ENCODE peak calls at places on chromosomes 13 and 19, in five cellular contexts. A is psoas muscle, H is lower lobe of right lung, D is tibial nerve, S is aorta. N is an unnamed sample.
A peak's percentile ranks its signal among the peaks of the same experiment; 100 is the strongest.

GRCh38 chr13:42970824-42971669 is 21.0 kb downstream of the EPSTI1 start:
- DNase-seq in A (no peak), H (no peak), D (no peak), S (no peak), N (no peak)

GRCh38 chr13:114025432-114026127 is 51.7 kb upstream of the C13orf46 start:
- DNase-seq in A (no peak), H (no peak), D (no peak), S (peak; percentile 57), N (peak; percentile 35)

GRCh38 chr19:31258211-31259052 is 90.8 kb downstream of the TSHZ3 start:
- DNase-seq in A (no peak), H (no peak), D (no peak), S (no peak), N (peak; percentile 33)

GRCh38 chr13:79837741-79838450 is 356.9 kb downstream of the NDFIP2 start:
- DNase-seq in A (no peak), H (no peak), D (no peak), S (no peak), N (no peak)

GRCh38 chr13:46553886-46554855 is 1.2 kb downstream of the LRCH1 start:
- DNase-seq in A (peak; percentile 76), H (peak; percentile 82), D (peak; percentile 43), S (peak; percentile 91), N (peak; percentile 85)

GRCh38 chr19:13705201-13705600 is 59.1 kb upstream of the MRI1 start:
- DNase-seq in A (no peak), H (no peak), D (no peak), S (no peak), N (no peak)

GRCh38 chr19:21321996-21322395 is 7.2 kb downstream of the ZNF708 start:
- DNase-seq in A (no peak), H (no peak), D (no peak), S (no peak), N (no peak)

GRCh38 chr19:50822661-50823208 is 852 bp downstream of the KLK1 start:
- DNase-seq in A (no peak), H (no peak), D (no peak), S (no peak), N (no peak)

GRCh38 chr19:48506138-48506733 is 5.4 kb downstream of the LMTK3 start:
- DNase-seq in A (no peak), H (no peak), D (no peak), S (no peak), N (no peak)

GRCh38 chr19:31981545-31981944 is 363.9 kb upstream of the ZNF507 start:
- DNase-seq in A (no peak), H (no peak), D (no peak), S (no peak), N (no peak)

GRCh38 chr19:46296722-46297431 is at the start of gene HIF3A:
- DNase-seq in A (peak; percentile 68), H (peak; percentile 79), D (no peak), S (peak; percentile 84), N (peak; percentile 85)

GRCh38 chr19:53868892-53869804 is 1.5 kb downstream of the MYADM start:
- DNase-seq in A (peak; percentile 93), H (peak; percentile 94), D (peak; percentile 71), S (peak; percentile 97), N (peak; percentile 87)

GRCh38 chr13:63435668-63436275 is 2020.1 kb upstream of the PCDH20 start:
- DNase-seq in A (no peak), H (no peak), D (no peak), S (no peak), N (no peak)

GRCh38 chr13:27006519-27007161 is 165.0 kb downstream of the USP12 start:
- DNase-seq in A (no peak), H (peak; percentile 67), D (no peak), S (no peak), N (no peak)

GRCh38 chr19:12800344-12800732 is 1.3 kb downstream of the PRDX2 start:
- DNase-seq in A (no peak), H (no peak), D (no peak), S (no peak), N (no peak)

GRCh38 chr19:18832331-18833140 is 777 bp downstream of the UPF1 start:
- DNase-seq in A (no peak), H (no peak), D (no peak), S (no peak), N (no peak)

GRCh38 chr19:47447470-47448359 is 24.0 kb downstream of the SLC8A2 start:
- DNase-seq in A (peak; percentile 76), H (peak; percentile 70), D (no peak), S (no peak), N (no peak)

GRCh38 chr13:30943881-30944280 is 11.4 kb downstream of the TEX26 start:
- DNase-seq in A (no peak), H (no peak), D (no peak), S (no peak), N (no peak)

DNA sequence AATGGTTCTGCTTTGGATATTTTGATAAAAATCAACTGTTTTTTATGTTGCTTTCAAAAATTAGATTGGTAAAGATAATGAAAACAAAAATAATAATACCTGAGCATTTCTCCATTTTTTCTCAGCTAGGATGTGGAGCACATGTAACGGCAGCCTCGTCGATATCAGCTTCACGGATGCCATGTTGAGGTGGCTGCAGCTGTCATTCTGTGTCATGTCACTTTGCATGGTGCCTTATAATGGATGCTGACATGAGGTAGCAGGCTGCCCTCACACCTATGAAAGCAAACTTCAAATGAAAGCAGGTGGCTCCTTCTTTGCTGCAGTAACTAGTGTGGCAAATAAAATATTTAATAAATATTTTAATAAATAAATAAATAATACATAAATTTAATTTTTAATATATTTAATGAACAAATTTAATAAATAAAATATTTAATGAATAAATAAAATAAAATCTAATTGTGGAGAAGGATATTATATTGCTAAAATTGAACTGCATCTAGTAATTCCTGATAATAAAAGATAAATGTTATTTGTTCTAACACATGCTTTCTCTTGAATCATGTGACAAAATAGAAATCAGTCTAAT is 955.7 kb upstream of the SLC10A2 start:
- DNase-seq in A (no peak), H (no peak), D (no peak), S (no peak), N (no peak)
- H3K4me3 ChIP-seq in A (no peak overlapping the region), H (no peak overlapping the region), D (no peak overlapping the region), S (no peak overlapping the region), N (no peak overlapping the region)

GRCh38 chr13:94798738-94799137 is 86.4 kb upstream of the SOX21 start:
- DNase-seq in A (no peak), H (no peak), D (no peak), S (no peak), N (no peak)

GRCh38 chr13:94799330-94799729 is 87.0 kb upstream of the SOX21 start:
- DNase-seq in A (no peak), H (no peak), D (no peak), S (no peak), N (no peak)

GRCh38 chr13:94795292-94795691 is 82.9 kb upstream of the SOX21 start:
- DNase-seq in A (no peak), H (no peak), D (no peak), S (no peak), N (no peak)

GRCh38 chr13:94800423-94800822 is 88.1 kb upstream of the SOX21 start:
- DNase-seq in A (no peak), H (no peak), D (no peak), S (no peak), N (no peak)
- H3K27ac ChIP-seq in A (no peak overlapping the region), H (no peak overlapping the region), D (no peak overlapping the region), S (no peak overlapping the region), N (no peak overlapping the region)

GRCh38 chr19:44636439-44637389 is 7.0 kb upstream of the PVR start:
- DNase-seq in A (no peak), H (no peak), D (no peak), S (no peak), N (no peak)

GRCh38 chr19:44640518-44640917 is 3.2 kb upstream of the PVR start:
- DNase-seq in A (no peak), H (no peak), D (no peak), S (no peak), N (no peak)

GRCh38 chr19:44637390-44637764 is 6.3 kb upstream of the PVR start:
- DNase-seq in A (no peak), H (no peak), D (no peak), S (no peak), N (no peak)

GRCh38 chr19:44634785-44635184 is 8.9 kb upstream of the PVR start:
- DNase-seq in A (no peak), H (no peak), D (no peak), S (no peak), N (no peak)

GRCh38 chr19:44635581-44636438 is 7.9 kb upstream of the PVR start:
- DNase-seq in A (no peak), H (no peak), D (no peak), S (no peak), N (no peak)
- H3K4me3 ChIP-seq in A (no peak overlapping the region), H (no peak overlapping the region), D (no peak overlapping the region), S (no peak overlapping the region), N (no peak overlapping the region)

GRCh38 chr19:1452802-1453524 is 3.0 kb downstream of the APC2 start:
- DNase-seq in A (peak; percentile 48), H (no peak), D (no peak), S (no peak), N (no peak)

GRCh38 chr19:1449467-1450442 is at the start of gene APC2:
- DNase-seq in A (no peak), H (no peak), D (no peak), S (no peak), N (no peak)

GRCh38 chr19:1451916-1452801 is 2.2 kb downstream of the APC2 start:
- DNase-seq in A (no peak), H (no peak), D (no peak), S (no peak), N (no peak)

GRCh38 chr19:1453525-1454371 is 3.8 kb downstream of the APC2 start:
- DNase-seq in A (peak; percentile 61), H (no peak), D (peak; percentile 36), S (no peak), N (no peak)

GRCh38 chr19:1450735-1451669 is 1.1 kb downstream of the APC2 start:
- DNase-seq in A (no peak), H (no peak), D (no peak), S (no peak), N (no peak)
- H3K27ac ChIP-seq in A (no peak overlapping the region), H (no peak overlapping the region), D (peak overlapping the region; percentile 72), S (no peak overlapping the region), N (no peak overlapping the region)

DNA sequence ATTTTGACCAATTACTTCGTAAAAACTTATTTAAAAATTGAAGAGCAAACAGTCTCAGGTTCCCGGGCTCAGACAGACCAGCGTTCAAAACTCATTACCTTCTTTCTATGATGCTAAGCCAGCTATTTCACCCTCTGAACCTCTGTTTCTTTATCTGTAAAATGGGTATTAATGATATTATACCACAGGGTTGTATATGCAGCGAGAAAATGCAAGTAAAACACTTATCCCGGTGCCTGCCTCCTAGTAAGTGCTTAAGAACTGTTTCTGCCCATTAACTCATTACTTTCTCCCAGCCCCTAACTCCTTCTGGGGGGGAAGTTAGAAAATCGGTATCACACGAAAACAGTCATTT is 410 bp upstream of the PAK4 start:
- DNase-seq in A (no peak), H (no peak), D (no peak), S (no peak), N (no peak)
- H3K4me3 ChIP-seq in A (peak overlapping the region; percentile 95), H (peak overlapping the region; percentile 92), D (peak overlapping the region; percentile 61), S (no peak overlapping the region), N (peak overlapping the region; percentile 75)

GRCh38 chr19:3382460-3383100 is 16.2 kb downstream of the NFIC start:
- DNase-seq in A (no peak), H (no peak), D (no peak), S (no peak), N (no peak)
- H3K27ac ChIP-seq in A (peak overlapping the region; percentile 89), H (no peak overlapping the region), D (peak overlapping the region; percentile 92), S (no peak overlapping the region), N (peak overlapping the region; percentile 86)

GRCh38 chr19:2050991-2051770 is at the start of gene MKNK2:
- DNase-seq in A (peak; percentile 97), H (peak; percentile 94), D (peak; percentile 89), S (peak; percentile 98), N (peak; percentile 86)
- H3K4me3 ChIP-seq in A (peak within 1 kb of the TSS; percentile 97), H (peak within 1 kb of the TSS; percentile 94), D (peak within 1 kb of the TSS; percentile 94), S (peak within 1 kb of the TSS; percentile 85), N (peak within 1 kb of the TSS; percentile 100)

GRCh38 chr13:44312898-44313551 is 60.6 kb upstream of the SERP2 start:
- DNase-seq in A (no peak), H (no peak), D (no peak), S (no peak), N (no peak)
- H3K27ac ChIP-seq in A (no peak overlapping the region), H (no peak overlapping the region), D (no peak overlapping the region), S (no peak overlapping the region), N (peak overlapping the region; percentile 56)

N was measured in tibial artery.